ENCODE peak calls at places on chromosomes 13 and 19, in nine cellular contexts. One of them, this sample, is unnamed.

GRCh38 chr13:72983085-72983768 is 75.6 kb upstream of the KLF5 start:
- DNase-seq in hepatocyte: peak; percentile 49
- DNase-seq in fibroblast of pulmonary artery: peak; percentile 68
- DNase-seq in neural progenitor cell: no peak
- DNase-seq in lung: peak; percentile 57
- DNase-seq in kidney: no peak
- DNase-seq in brain microvascular endothelial cell: peak; percentile 25
- DNase-seq in mucosa of descending colon: no peak
- DNase-seq in A549: no peak
- DNase-seq in this sample: peak; percentile 73

GRCh38 chr13:59250276-59250990 is 913.3 kb downstream of the DIAPH3 start:
- DNase-seq in brain microvascular endothelial cell: no peak
- DNase-seq in mucosa of descending colon: no peak
- DNase-seq in A549: no peak
- DNase-seq in fibroblast of pulmonary artery: no peak
- DNase-seq in lung: no peak
- DNase-seq in kidney: no peak
- DNase-seq in neural progenitor cell: no peak
- DNase-seq in hepatocyte: no peak
- DNase-seq in this sample: no peak

GRCh38 chr19:4866595-4867424 is 657 bp downstream of the PLIN3 start:
- DNase-seq in mucosa of descending colon: peak; percentile 86
- DNase-seq in hepatocyte: peak; percentile 76
- DNase-seq in lung: peak; percentile 63
- DNase-seq in kidney: peak; percentile 89
- DNase-seq in neural progenitor cell: peak; percentile 80
- DNase-seq in A549: peak; percentile 35
- DNase-seq in brain microvascular endothelial cell: no peak
- DNase-seq in fibroblast of pulmonary artery: peak; percentile 38
- DNase-seq in this sample: peak; percentile 52

GRCh38 chr19:29844891-29845575 is 33.2 kb downstream of the CCNE1 start:
- DNase-seq in kidney: peak; percentile 98
- DNase-seq in fibroblast of pulmonary artery: peak; percentile 94
- DNase-seq in hepatocyte: peak; percentile 98
- DNase-seq in brain microvascular endothelial cell: peak; percentile 86
- DNase-seq in neural progenitor cell: peak; percentile 96
- DNase-seq in lung: peak; percentile 94
- DNase-seq in A549: peak; percentile 92
- DNase-seq in mucosa of descending colon: peak; percentile 97
- DNase-seq in this sample: peak; percentile 85

GRCh38 chr13:98523455-98524102 is 53.3 kb downstream of the STK24 start:
- DNase-seq in lung: no peak
- DNase-seq in hepatocyte: no peak
- DNase-seq in mucosa of descending colon: no peak
- DNase-seq in brain microvascular endothelial cell: no peak
- DNase-seq in neural progenitor cell: no peak
- DNase-seq in A549: no peak
- DNase-seq in fibroblast of pulmonary artery: no peak
- DNase-seq in kidney: no peak
- DNase-seq in this sample: no peak

GRCh38 chr13:102286326-102286725 is 115.5 kb downstream of the FGF14 start:
- DNase-seq in hepatocyte: peak; percentile 15
- DNase-seq in fibroblast of pulmonary artery: peak; percentile 65
- DNase-seq in kidney: no peak
- DNase-seq in lung: no peak
- DNase-seq in brain microvascular endothelial cell: peak; percentile 50
- DNase-seq in mucosa of descending colon: no peak
- DNase-seq in A549: peak; percentile 0
- DNase-seq in neural progenitor cell: no peak
- DNase-seq in this sample: peak; percentile 99

GRCh38 chr13:93771782-93772181 is 545.2 kb downstream of the GPC6 start:
- DNase-seq in brain microvascular endothelial cell: peak; percentile 28
- DNase-seq in fibroblast of pulmonary artery: peak; percentile 38
- DNase-seq in neural progenitor cell: no peak
- DNase-seq in lung: no peak
- DNase-seq in hepatocyte: no peak
- DNase-seq in kidney: no peak
- DNase-seq in mucosa of descending colon: no peak
- DNase-seq in A549: no peak
- DNase-seq in this sample: peak; percentile 25

GRCh38 chr13:65656740-65657329 is 1573.3 kb downstream of the PCDH9 start:
- DNase-seq in brain microvascular endothelial cell: no peak
- DNase-seq in lung: no peak
- DNase-seq in A549: peak; percentile 0
- DNase-seq in hepatocyte: no peak
- DNase-seq in fibroblast of pulmonary artery: peak; percentile 60
- DNase-seq in mucosa of descending colon: no peak
- DNase-seq in kidney: no peak
- DNase-seq in neural progenitor cell: no peak
- DNase-seq in this sample: peak; percentile 47

GRCh38 chr19:49692102-49692599 is 1.2 kb downstream of the CPT1C start:
- DNase-seq in lung: no peak
- DNase-seq in mucosa of descending colon: no peak
- DNase-seq in A549: no peak
- DNase-seq in hepatocyte: no peak
- DNase-seq in fibroblast of pulmonary artery: no peak
- DNase-seq in kidney: no peak
- DNase-seq in neural progenitor cell: no peak
- DNase-seq in brain microvascular endothelial cell: no peak
- DNase-seq in this sample: no peak

GRCh38 chr13:68304287-68304893 is 1074.3 kb upstream of the PCDH9 start:
- DNase-seq in hepatocyte: peak; percentile 57
- DNase-seq in mucosa of descending colon: no peak
- DNase-seq in brain microvascular endothelial cell: no peak
- DNase-seq in kidney: no peak
- DNase-seq in lung: no peak
- DNase-seq in A549: peak; percentile 6
- DNase-seq in neural progenitor cell: peak; percentile 35
- DNase-seq in fibroblast of pulmonary artery: peak; percentile 19
- DNase-seq in this sample: peak; percentile 8

GRCh38 chr19:17922138-17922537 is 10.7 kb upstream of the CCDC124 start:
- DNase-seq in hepatocyte: no peak
- DNase-seq in brain microvascular endothelial cell: no peak
- DNase-seq in mucosa of descending colon: no peak
- DNase-seq in fibroblast of pulmonary artery: no peak
- DNase-seq in A549: no peak
- DNase-seq in lung: no peak
- DNase-seq in kidney: no peak
- DNase-seq in neural progenitor cell: no peak
- DNase-seq in this sample: no peak

DNA sequence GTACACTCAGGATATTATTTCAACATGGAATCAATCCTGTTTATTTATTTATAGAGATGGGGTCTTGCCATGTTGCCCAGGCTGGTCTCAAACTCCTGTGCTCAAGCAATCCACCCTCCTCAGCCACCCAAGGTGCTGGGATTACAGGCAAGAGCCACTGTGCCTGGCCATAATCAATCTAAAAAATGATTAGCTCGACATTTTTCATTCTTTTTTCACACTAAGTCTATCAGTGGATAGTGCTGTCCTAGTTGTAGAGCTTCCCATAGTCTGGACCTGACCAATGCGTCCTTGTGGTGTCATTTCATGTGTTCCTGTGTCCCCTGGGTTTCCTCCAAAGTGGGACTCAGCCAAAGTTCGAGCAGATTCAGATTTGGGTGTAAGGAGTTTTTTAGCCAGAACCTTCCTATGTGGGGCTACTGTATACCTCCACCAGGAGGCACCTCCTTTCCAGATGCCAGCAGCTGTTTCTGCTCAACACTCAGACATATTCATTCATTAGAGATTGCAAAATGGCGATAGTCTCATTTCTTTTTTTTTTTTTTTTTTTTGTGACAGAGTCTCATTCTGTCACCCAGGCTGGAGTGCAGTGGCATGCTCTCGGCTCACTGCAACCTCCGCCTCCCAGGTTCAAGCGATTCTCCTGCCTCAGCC is 61.1 kb downstream of the MAP4K1 start:
- DNase-seq in brain microvascular endothelial cell: no peak
- DNase-seq in fibroblast of pulmonary artery: peak; percentile 9
- DNase-seq in A549: no peak
- DNase-seq in neural progenitor cell: no peak
- DNase-seq in hepatocyte: no peak
- DNase-seq in kidney: no peak
- DNase-seq in lung: no peak
- DNase-seq in mucosa of descending colon: no peak
- DNase-seq in this sample: no peak
- TF ChIP-seq CTCF in brain microvascular endothelial cell: peak; percentile 32
- TF ChIP-seq CTCF in fibroblast of pulmonary artery: peak; percentile 23
- TF ChIP-seq CTCF in A549: peak; percentile 22
- TF ChIP-seq CTCF in neural progenitor cell: peak; percentile 7
- TF ChIP-seq CTCF in hepatocyte: no peak
- TF ChIP-seq CTCF in kidney: no peak
- TF ChIP-seq CTCF in lung: no peak
- TF ChIP-seq CTCF in mucosa of descending colon: no peak
- TF ChIP-seq CTCF in this sample: peak; percentile 22

GRCh38 chr19:14146789-14147216 is 10.4 kb upstream of the ASF1B start:
- DNase-seq in fibroblast of pulmonary artery: peak; percentile 94
- DNase-seq in brain microvascular endothelial cell: peak; percentile 75
- DNase-seq in mucosa of descending colon: no peak
- DNase-seq in neural progenitor cell: no peak
- DNase-seq in A549: no peak
- DNase-seq in lung: no peak
- DNase-seq in kidney: no peak
- DNase-seq in hepatocyte: no peak
- DNase-seq in this sample: peak; percentile 80

GRCh38 chr19:14147797-14148605 is 11.6 kb upstream of the ASF1B start:
- DNase-seq in fibroblast of pulmonary artery: peak; percentile 75
- DNase-seq in neural progenitor cell: peak; percentile 86
- DNase-seq in hepatocyte: peak; percentile 85
- DNase-seq in brain microvascular endothelial cell: peak; percentile 46
- DNase-seq in A549: peak; percentile 73
- DNase-seq in kidney: peak; percentile 91
- DNase-seq in mucosa of descending colon: peak; percentile 79
- DNase-seq in lung: peak; percentile 64
- DNase-seq in this sample: peak; percentile 59

GRCh38 chr19:14142262-14143190 is 6.1 kb upstream of the ASF1B start:
- DNase-seq in neural progenitor cell: no peak
- DNase-seq in fibroblast of pulmonary artery: no peak
- DNase-seq in lung: no peak
- DNase-seq in hepatocyte: no peak
- DNase-seq in brain microvascular endothelial cell: no peak
- DNase-seq in mucosa of descending colon: no peak
- DNase-seq in A549: no peak
- DNase-seq in kidney: no peak
- DNase-seq in this sample: no peak

GRCh38 chr19:14149011-14149410 is 12.6 kb upstream of the ASF1B start:
- DNase-seq in mucosa of descending colon: no peak
- DNase-seq in hepatocyte: no peak
- DNase-seq in A549: no peak
- DNase-seq in neural progenitor cell: no peak
- DNase-seq in kidney: no peak
- DNase-seq in fibroblast of pulmonary artery: no peak
- DNase-seq in brain microvascular endothelial cell: no peak
- DNase-seq in lung: no peak
- DNase-seq in this sample: no peak

DNA sequence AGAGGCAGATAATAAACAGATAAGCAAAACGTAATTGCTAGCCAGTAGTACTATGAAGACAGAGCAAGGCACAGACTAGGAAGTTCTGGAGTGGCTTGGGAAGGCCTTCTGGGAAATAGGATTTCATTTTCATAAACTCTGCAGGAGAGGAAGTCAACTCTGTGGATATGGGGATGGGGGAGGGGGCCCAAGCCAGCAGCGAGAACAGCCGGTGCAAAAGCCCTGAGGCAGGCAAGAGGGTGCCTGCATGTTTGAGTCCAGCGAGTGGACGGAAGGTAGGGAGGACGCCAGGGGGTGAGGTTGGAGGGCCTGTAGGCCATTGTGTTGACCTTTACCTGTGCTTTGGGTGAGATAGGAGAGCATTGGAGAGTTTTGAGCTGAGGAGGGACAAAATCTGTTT is 9.0 kb upstream of the ASF1B start:
- DNase-seq in brain microvascular endothelial cell: no peak
- DNase-seq in hepatocyte: no peak
- DNase-seq in kidney: no peak
- DNase-seq in neural progenitor cell: no peak
- DNase-seq in A549: no peak
- DNase-seq in mucosa of descending colon: no peak
- DNase-seq in lung: no peak
- DNase-seq in fibroblast of pulmonary artery: no peak
- DNase-seq in this sample: no peak
- H3K4me3 ChIP-seq in brain microvascular endothelial cell: no peak overlapping the region
- H3K4me3 ChIP-seq in hepatocyte: no peak overlapping the region
- H3K4me3 ChIP-seq in kidney: no peak overlapping the region
- H3K4me3 ChIP-seq in neural progenitor cell: no peak overlapping the region
- H3K4me3 ChIP-seq in A549: no peak overlapping the region
- H3K4me3 ChIP-seq in mucosa of descending colon: no peak overlapping the region
- H3K4me3 ChIP-seq in lung: no peak overlapping the region
- H3K4me3 ChIP-seq in fibroblast of pulmonary artery: no peak overlapping the region
- H3K4me3 ChIP-seq in this sample: no peak overlapping the region

DNA sequence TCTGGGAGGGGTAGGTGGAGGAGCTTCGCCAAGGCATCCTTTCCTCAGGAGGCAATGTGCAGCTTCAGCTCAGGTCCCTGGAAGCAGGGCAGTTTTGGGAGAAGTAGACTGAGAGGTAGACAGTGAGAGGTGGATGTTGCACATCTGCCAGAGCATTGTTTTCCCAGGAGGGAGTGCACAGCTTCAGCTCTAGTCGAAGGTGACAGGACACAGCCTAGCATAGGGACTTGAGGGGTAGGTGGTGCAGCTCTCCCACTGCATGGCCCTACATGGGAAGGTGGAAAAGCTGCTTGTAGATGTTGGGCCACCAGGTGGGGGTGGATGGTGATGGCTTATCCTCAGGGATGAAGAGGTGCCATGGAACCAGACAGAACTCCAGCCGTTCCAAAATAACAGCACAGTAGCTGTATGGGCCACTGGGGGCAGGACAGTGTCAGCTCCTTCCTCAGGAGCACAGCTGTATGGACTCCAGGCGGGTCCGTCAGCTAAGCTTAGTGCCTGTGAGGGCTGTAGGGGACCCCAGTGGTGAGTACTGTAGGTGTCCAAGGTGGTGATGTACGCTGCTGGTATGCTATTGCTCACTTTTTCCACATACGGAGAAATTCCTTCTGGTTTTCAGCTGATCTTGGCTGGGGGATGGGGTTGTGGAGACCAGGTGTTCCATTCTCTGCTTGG is 17.4 kb upstream of the ZNF543 start:
- DNase-seq in fibroblast of pulmonary artery: no peak
- DNase-seq in brain microvascular endothelial cell: no peak
- DNase-seq in mucosa of descending colon: no peak
- DNase-seq in kidney: no peak
- DNase-seq in hepatocyte: no peak
- DNase-seq in lung: no peak
- DNase-seq in neural progenitor cell: no peak
- DNase-seq in A549: no peak
- DNase-seq in this sample: no peak
- TF ChIP-seq CTCF in fibroblast of pulmonary artery: no peak
- TF ChIP-seq CTCF in brain microvascular endothelial cell: no peak
- TF ChIP-seq CTCF in mucosa of descending colon: no peak
- TF ChIP-seq CTCF in kidney: no peak
- TF ChIP-seq CTCF in hepatocyte: no peak
- TF ChIP-seq CTCF in lung: no peak
- TF ChIP-seq CTCF in neural progenitor cell: no peak
- TF ChIP-seq CTCF in A549: no peak
- TF ChIP-seq CTCF in this sample: no peak

GRCh38 chr13:23889598-23890224 is 511 bp upstream of the MIPEP start:
- DNase-seq in brain microvascular endothelial cell: no peak
- DNase-seq in neural progenitor cell: peak; percentile 46
- DNase-seq in hepatocyte: no peak
- DNase-seq in fibroblast of pulmonary artery: no peak
- DNase-seq in kidney: no peak
- DNase-seq in lung: no peak
- DNase-seq in A549: no peak
- DNase-seq in mucosa of descending colon: no peak
- DNase-seq in this sample: no peak
- H3K4me3 ChIP-seq in brain microvascular endothelial cell: peak overlapping the region; percentile 96
- H3K4me3 ChIP-seq in neural progenitor cell: peak overlapping the region; percentile 66
- H3K4me3 ChIP-seq in hepatocyte: peak overlapping the region; percentile 48
- H3K4me3 ChIP-seq in fibroblast of pulmonary artery: peak overlapping the region; percentile 78
- H3K4me3 ChIP-seq in kidney: peak overlapping the region; percentile 95
- H3K4me3 ChIP-seq in lung: peak overlapping the region; percentile 98
- H3K4me3 ChIP-seq in A549: peak overlapping the region; percentile 82
- H3K4me3 ChIP-seq in mucosa of descending colon: peak overlapping the region; percentile 99
- H3K4me3 ChIP-seq in this sample: peak overlapping the region; percentile 91